ENCODE peak calls at places on chromosomes 2 and 18, in seven cellular contexts. S, W, Q, A, N, B and M are unnamed samples.

GRCh38 chr2:43842866-43843226 is 4.1 kb downstream of the ABCG8 start:
- DNase-seq in A (no peak), Q (no peak), B (peak), W (no peak), N (no peak), S (no peak), M (no peak)

GRCh38 chr2:25039126-25039525 is 2.8 kb upstream of the EFR3B start:
- DNase-seq in B (no peak), W (no peak), N (no peak), A (no peak), Q (no peak), S (no peak), M (no peak)

GRCh38 chr2:239323473-239323872 is 77.3 kb downstream of the HDAC4 start:
- DNase-seq in A (no peak), W (no peak), N (no peak), Q (no peak), B (no peak), S (no peak), M (no peak)

GRCh38 chr2:75619992-75620740 is 26.4 kb upstream of the MRPL19 start:
- DNase-seq in N (no peak), A (no peak), B (no peak), Q (peak), S (no peak), W (peak), M (no peak)

GRCh38 chr18:46657115-46657955 is at the start of gene LOXHD1:
- DNase-seq in B (no peak), A (no peak), S (no peak), W (no peak), Q (no peak), N (no peak), M (no peak)

GRCh38 chr2:127576433-127577207 is 41.1 kb downstream of the MYO7B start:
- DNase-seq in A (peak), B (no peak), S (no peak), Q (peak), W (peak), N (no peak), M (no peak)

GRCh38 chr2:73832905-73833304 is 4.1 kb downstream of the STAMBP start:
- DNase-seq in W (peak), B (peak), S (no peak), Q (no peak), A (peak), N (no peak), M (no peak)

GRCh38 chr2:215900203-215900611 is 113.1 kb downstream of the MREG start:
- DNase-seq in N (peak), A (peak), B (no peak), S (no peak), Q (peak), W (no peak), M (no peak)

GRCh38 chr2:234245945-234246344 is 195.4 kb downstream of the SPP2 start:
- DNase-seq in S (no peak), A (peak), N (no peak), Q (peak), W (peak), B (no peak), M (peak)

DNA sequence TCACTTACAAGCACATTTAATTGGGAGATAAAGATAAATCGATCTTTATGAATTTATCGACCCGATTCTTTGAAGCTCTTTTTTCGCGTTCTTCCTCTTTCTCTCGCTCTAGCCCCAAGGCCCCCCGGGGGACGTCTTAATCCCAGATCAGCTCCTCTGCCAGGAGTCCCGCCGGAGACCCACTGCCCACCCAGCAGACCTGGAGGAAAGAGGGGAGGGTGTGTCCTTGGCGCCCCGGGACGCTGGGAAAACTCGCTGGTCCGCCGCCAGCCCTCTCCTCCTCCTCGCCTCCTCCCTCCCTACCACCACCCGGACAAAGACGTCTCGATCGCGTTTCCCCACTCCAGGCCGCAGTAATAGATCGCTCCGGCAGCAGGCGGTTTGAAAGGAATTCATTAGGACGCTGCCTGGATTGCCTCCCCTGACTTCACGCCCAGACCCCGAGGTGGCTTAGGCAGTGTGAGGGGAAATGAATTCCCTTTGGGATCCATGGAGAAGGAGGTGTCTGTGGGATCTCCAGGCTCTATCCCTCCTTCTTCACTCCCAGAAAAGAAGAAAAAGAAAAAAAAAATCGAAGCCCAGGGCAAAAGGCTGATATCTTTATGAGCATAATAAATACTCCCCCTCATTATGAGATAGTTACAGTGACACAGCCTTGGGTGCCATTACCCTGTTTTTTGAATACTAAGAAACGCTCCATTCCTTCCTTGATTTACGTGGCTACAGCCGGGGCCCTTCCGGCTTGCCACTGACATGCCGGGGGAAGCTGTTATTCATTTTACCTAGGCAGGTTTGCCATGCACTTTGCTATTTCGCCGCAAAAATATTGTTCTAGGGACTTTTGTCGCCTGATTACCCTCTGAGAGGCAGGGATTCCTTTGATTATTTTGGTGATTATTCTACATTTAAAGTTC is 1.8 kb upstream of the GBX2 start:
- DNase-seq in W (no peak), B (no peak), N (no peak), S (no peak), A (no peak), Q (no peak), M (no peak)
- TF ChIP-seq EZH2 in W (no peak), B (no peak), N (no peak), S (no peak), A (no peak), Q (peak), M (no peak)

GRCh38 chr2:199457147-199458016 is at the start of gene SATB2:
- DNase-seq in W (peak), A (peak), B (peak), S (peak), N (no peak), Q (peak), M (no peak)
- TF ChIP-seq EZH2 in W (no peak), A (no peak), B (no peak), S (no peak), N (peak), Q (no peak), M (peak)

DNA sequence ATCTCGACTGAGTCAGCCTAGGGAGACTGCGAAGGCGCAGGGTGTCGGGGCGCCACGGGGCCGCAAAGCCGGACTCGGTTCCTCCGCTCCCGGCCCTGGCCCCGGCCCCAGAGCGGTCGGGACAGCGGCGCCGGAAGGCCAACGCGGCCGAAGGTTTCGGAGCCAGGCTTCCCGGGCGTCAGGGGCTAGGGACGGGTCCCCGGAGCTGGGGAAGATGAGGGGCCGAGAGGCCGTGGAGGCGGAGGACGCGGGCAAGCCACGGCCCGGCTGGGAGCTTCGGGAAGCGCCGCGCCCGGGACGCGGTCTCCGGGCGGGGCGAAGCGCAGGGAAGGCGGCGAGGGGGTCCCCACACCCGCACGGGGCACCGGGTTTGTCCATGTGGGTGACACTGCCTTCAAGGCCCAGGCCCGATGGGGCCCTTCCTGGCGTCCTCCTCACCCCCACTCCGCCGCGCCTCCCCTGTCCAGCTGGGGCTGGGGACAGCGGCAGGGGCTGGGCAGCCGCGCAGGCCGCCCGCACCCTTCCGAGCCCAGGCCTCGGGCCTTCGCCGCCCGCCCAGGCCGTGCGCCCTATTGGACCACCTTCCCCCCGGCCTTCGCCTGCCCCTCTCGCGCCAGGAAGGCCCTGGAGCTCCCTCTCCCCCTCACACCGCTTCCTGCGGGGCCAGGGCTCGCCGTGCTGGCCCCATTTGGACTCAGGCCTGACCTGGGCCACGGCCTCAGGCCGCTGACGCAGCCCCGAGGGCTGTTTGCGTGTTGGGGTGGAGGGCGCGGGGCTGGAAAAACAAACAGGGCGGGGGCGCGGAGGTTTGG is 12.6 kb upstream of the SIX3 start:
- DNase-seq in Q (peak), W (no peak), S (no peak), B (no peak), N (no peak), A (no peak), M (no peak)
- TF ChIP-seq EZH2 in Q (no peak), W (peak), S (no peak), B (no peak), N (no peak), A (peak), M (no peak)

GRCh38 chr18:57440331-57441101 is 5.3 kb downstream of the ONECUT2 start:
- DNase-seq in N (no peak), S (no peak), B (no peak), W (no peak), A (no peak), Q (no peak), M (no peak)
- TF ChIP-seq EZH2 in N (no peak), S (no peak), B (no peak), W (peak), A (peak), Q (peak), M (no peak)

GRCh38 chr2:104857262-104858221 is 3.6 kb downstream of the POU3F3 start:
- DNase-seq in W (no peak), Q (no peak), A (no peak), B (no peak), N (no peak), S (no peak), M (no peak)
- TF ChIP-seq EZH2 in W (no peak), Q (no peak), A (peak), B (no peak), N (no peak), S (no peak), M (no peak)

GRCh38 chr18:22174341-22175148 is 5.2 kb downstream of the GATA6 start:
- DNase-seq in W (no peak), B (no peak), A (peak), Q (no peak), N (no peak), S (no peak), M (no peak)
- TF ChIP-seq EZH2 in W (no peak), B (no peak), A (no peak), Q (no peak), N (no peak), S (no peak), M (no peak)

GRCh38 chr18:78427081-78427480 is 552.5 kb upstream of the SALL3 start:
- DNase-seq in W (no peak), B (no peak), Q (no peak), S (no peak), A (no peak), N (no peak), M (no peak)
- TF ChIP-seq EZH2 in W (no peak), B (no peak), Q (no peak), S (no peak), A (no peak), N (no peak), M (no peak)

GRCh38 chr18:7566587-7567486 is at the start of gene PTPRM:
- DNase-seq in B (peak), W (peak), N (peak), S (peak), A (peak), Q (peak), M (no peak)
- TF ChIP-seq EZH2 in B (no peak), W (no peak), N (no peak), S (no peak), A (no peak), Q (no peak), M (no peak)

GRCh38 chr2:237485844-237486243 is 1.2 kb upstream of the MLPH start:
- DNase-seq in W (no peak), N (no peak), Q (no peak), B (no peak), A (no peak), S (no peak), M (no peak)

GRCh38 chr2:237486819-237487448 is at the start of gene MLPH:
- DNase-seq in W (peak), A (peak), S (no peak), B (no peak), N (no peak), Q (peak), M (no peak)

GRCh38 chr2:237485304-237485703 is 1.7 kb upstream of the MLPH start:
- DNase-seq in Q (peak), S (no peak), W (no peak), B (no peak), N (no peak), A (no peak), M (no peak)

GRCh38 chr2:237487496-237487895 is 445 bp downstream of the MLPH start:
- DNase-seq in Q (no peak), S (no peak), B (no peak), N (no peak), W (no peak), A (no peak), M (no peak)

DNA sequence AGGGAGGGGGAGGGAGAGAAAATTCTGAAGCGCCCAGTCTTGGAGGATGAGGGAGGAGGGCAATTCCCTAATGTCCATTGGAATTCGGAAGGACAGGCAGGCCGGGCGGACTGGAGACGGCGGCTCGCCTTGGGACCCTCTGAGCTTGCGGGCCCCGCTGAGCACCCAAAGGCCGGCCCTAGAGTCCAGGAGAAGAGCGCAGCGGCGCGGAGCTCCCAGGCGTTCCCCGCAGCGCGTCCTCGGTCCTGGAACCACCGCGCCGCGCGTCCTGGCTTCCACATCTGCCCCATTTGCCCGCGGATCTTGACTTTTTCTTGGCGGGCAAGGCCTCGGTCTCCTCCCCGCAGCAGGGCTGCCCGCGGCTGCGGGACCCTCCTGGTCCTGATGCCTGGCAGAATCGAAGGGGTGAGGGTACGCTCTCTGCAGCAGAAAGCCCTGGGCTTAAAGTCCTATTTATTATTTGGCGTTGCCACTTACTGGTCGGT is 675 bp upstream of the MLPH start:
- DNase-seq in S (no peak), W (no peak), Q (peak), A (peak), B (no peak), N (no peak), M (no peak)
- TF ChIP-seq EZH2 in S (no peak), W (no peak), Q (no peak), A (no peak), B (no peak), N (no peak), M (no peak)

DNA sequence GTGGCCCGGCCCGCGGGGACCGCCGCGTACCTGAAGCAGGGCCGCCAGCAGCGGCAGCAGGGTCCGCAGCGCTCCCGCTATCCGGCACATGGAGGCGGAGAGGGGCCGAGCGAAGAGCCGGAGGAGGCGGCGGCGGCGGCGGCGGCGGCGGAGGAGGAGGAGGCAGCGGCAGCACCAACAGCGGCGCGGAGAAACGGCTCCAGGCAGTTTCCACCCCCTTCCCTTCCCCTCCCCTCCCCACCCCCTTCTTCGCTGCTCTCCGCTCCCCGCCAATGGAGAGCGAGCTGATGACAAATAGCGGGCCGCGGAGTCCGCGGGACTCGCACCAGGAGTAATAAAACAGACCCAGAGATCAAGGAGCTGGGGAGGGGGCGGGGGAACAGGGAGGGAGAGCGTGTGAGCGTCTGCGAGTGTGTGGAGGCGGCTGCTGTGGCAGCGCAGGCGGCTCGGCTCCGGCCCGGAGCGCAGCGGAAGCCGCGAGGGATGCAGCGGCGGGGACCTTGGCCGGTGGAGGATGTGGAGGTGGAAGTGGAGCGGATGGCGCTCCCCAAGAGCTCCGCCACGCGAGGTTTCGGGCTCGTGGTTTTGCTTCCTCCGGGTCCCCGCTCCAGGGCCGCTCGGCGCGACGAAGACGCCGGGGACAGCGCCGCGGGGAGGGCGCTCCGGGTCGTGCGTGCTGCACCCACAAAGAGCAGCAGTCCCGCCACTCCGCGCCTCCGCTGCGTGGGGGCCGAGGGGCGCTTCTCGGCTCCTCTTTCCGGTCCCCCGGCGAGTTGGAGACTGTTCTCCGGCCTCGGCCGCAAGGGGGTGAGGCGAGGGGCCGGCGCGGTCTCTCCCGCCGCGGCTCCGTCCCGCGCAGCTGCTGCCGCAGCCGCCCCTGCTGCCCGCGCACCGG is at the start of gene CDH2:
- DNase-seq in N (peak), A (peak), S (no peak), Q (peak), B (no peak), W (peak), M (no peak)
- TF ChIP-seq EZH2 in N (no peak), A (no peak), S (no peak), Q (no peak), B (no peak), W (no peak), M (peak)